ENCODE peak calls at places on chromosomes 13 and 19, in six cellular contexts. One of them, this sample, is unnamed.

GRCh38 chr19:48249502-48250014 is 6.2 kb downstream of the CARD8 start:
- DNase-seq in IMR-90: no peak
- DNase-seq in neuronal stem cell: no peak
- DNase-seq in H9: no peak
- DNase-seq in mesendoderm: no peak
- DNase-seq in mesenchymal stem cell: peak; percentile 42
- DNase-seq in this sample: no peak

GRCh38 chr13:43657485-43657884 is 129.3 kb downstream of the ENOX1 start:
- DNase-seq in neuronal stem cell: no peak
- DNase-seq in mesenchymal stem cell: no peak
- DNase-seq in mesendoderm: no peak
- DNase-seq in IMR-90: no peak
- DNase-seq in H9: no peak
- DNase-seq in this sample: no peak

GRCh38 chr13:33312150-33312908 is 26.8 kb upstream of the STARD13 start:
- DNase-seq in IMR-90: peak; percentile 37
- DNase-seq in H9: no peak
- DNase-seq in neuronal stem cell: no peak
- DNase-seq in mesendoderm: peak; percentile 56
- DNase-seq in mesenchymal stem cell: peak; percentile 28
- DNase-seq in this sample: no peak

GRCh38 chr19:16660763-16661479 is at the start of gene TMEM38A:
- DNase-seq in mesendoderm: no peak
- DNase-seq in mesenchymal stem cell: peak; percentile 22
- DNase-seq in neuronal stem cell: peak; percentile 4
- DNase-seq in H9: peak; percentile 47
- DNase-seq in IMR-90: no peak
- DNase-seq in this sample: no peak

GRCh38 chr19:58350001-58350801 is 3.1 kb downstream of the A1BG start:
- DNase-seq in IMR-90: no peak
- DNase-seq in H9: no peak
- DNase-seq in neuronal stem cell: no peak
- DNase-seq in mesendoderm: no peak
- DNase-seq in mesenchymal stem cell: no peak
- DNase-seq in this sample: no peak

GRCh38 chr19:58328999-58329398 is 2.2 kb downstream of the ZSCAN22 start:
- DNase-seq in neuronal stem cell: peak; percentile 47
- DNase-seq in H9: peak; percentile 77
- DNase-seq in IMR-90: no peak
- DNase-seq in mesendoderm: peak; percentile 81
- DNase-seq in mesenchymal stem cell: no peak
- DNase-seq in this sample: no peak

GRCh38 chr13:29857089-29857488 is 6.7 kb upstream of the UBL3 start:
- DNase-seq in H9: no peak
- DNase-seq in neuronal stem cell: no peak
- DNase-seq in mesendoderm: no peak
- DNase-seq in IMR-90: no peak
- DNase-seq in mesenchymal stem cell: no peak
- DNase-seq in this sample: peak; percentile 55

GRCh38 chr13:95924389-95924994 is 128.7 kb downstream of the UGGT2 start:
- DNase-seq in neuronal stem cell: no peak
- DNase-seq in H9: no peak
- DNase-seq in mesenchymal stem cell: peak; percentile 84
- DNase-seq in IMR-90: peak; percentile 86
- DNase-seq in mesendoderm: peak; percentile 91
- DNase-seq in this sample: peak; percentile 76

GRCh38 chr19:7871280-7871529 is 3.0 kb downstream of the PRR36 start:
- DNase-seq in H9: no peak
- DNase-seq in mesendoderm: peak; percentile 92
- DNase-seq in neuronal stem cell: no peak
- DNase-seq in IMR-90: no peak
- DNase-seq in mesenchymal stem cell: no peak
- DNase-seq in this sample: no peak

GRCh38 chr13:19597523-19597922 is 35.9 kb upstream of the MPHOSPH8 start:
- DNase-seq in mesenchymal stem cell: peak; percentile 76
- DNase-seq in IMR-90: peak; percentile 86
- DNase-seq in H9: no peak
- DNase-seq in neuronal stem cell: no peak
- DNase-seq in mesendoderm: no peak
- DNase-seq in this sample: no peak

GRCh38 chr13:109933476-109933875 is 147.1 kb upstream of the IRS2 start:
- DNase-seq in neuronal stem cell: no peak
- DNase-seq in IMR-90: no peak
- DNase-seq in H9: no peak
- DNase-seq in mesendoderm: no peak
- DNase-seq in mesenchymal stem cell: no peak
- DNase-seq in this sample: no peak

GRCh38 chr19:4568884-4569283 is 9.4 kb upstream of the SEMA6B start:
- DNase-seq in H9: no peak
- DNase-seq in mesenchymal stem cell: no peak
- DNase-seq in IMR-90: no peak
- DNase-seq in mesendoderm: no peak
- DNase-seq in neuronal stem cell: no peak
- DNase-seq in this sample: no peak

GRCh38 chr13:86464193-86464592 is 665.0 kb upstream of the SLITRK6 start:
- DNase-seq in mesenchymal stem cell: no peak
- DNase-seq in neuronal stem cell: no peak
- DNase-seq in H9: no peak
- DNase-seq in IMR-90: no peak
- DNase-seq in mesendoderm: peak; percentile 24
- DNase-seq in this sample: no peak

GRCh38 chr13:112814905-112815585 is 125.2 kb downstream of the ATP11A start:
- DNase-seq in mesenchymal stem cell: peak; percentile 15
- DNase-seq in H9: no peak
- DNase-seq in IMR-90: peak; percentile 44
- DNase-seq in neuronal stem cell: no peak
- DNase-seq in mesendoderm: no peak
- DNase-seq in this sample: no peak

GRCh38 chr13:31859546-31859945 is 120.2 kb downstream of the RXFP2 start:
- DNase-seq in IMR-90: no peak
- DNase-seq in mesendoderm: no peak
- DNase-seq in mesenchymal stem cell: no peak
- DNase-seq in neuronal stem cell: no peak
- DNase-seq in H9: no peak
- DNase-seq in this sample: no peak

GRCh38 chr13:46382224-46382623 is 4.8 kb downstream of the RUBCNL start:
- DNase-seq in mesenchymal stem cell: no peak
- DNase-seq in mesendoderm: no peak
- DNase-seq in IMR-90: no peak
- DNase-seq in neuronal stem cell: no peak
- DNase-seq in H9: no peak
- DNase-seq in this sample: no peak

GRCh38 chr19:46813570-46814358 is 25.4 kb upstream of the SLC1A5 start:
- DNase-seq in mesendoderm: no peak
- DNase-seq in H9: no peak
- DNase-seq in neuronal stem cell: no peak
- DNase-seq in IMR-90: peak; percentile 46
- DNase-seq in mesenchymal stem cell: peak; percentile 34
- DNase-seq in this sample: no peak

GRCh38 chr13:25980255-25980654 is 71.6 kb downstream of the SHISA2 start:
- DNase-seq in H9: peak; percentile 80
- DNase-seq in mesendoderm: peak; percentile 91
- DNase-seq in neuronal stem cell: no peak
- DNase-seq in mesenchymal stem cell: peak; percentile 35
- DNase-seq in IMR-90: peak; percentile 3
- DNase-seq in this sample: peak; percentile 41

GRCh38 chr19:49387936-49388372 is at the start of gene KASH5:
- DNase-seq in mesendoderm: no peak
- DNase-seq in mesenchymal stem cell: no peak
- DNase-seq in H9: no peak
- DNase-seq in IMR-90: peak; percentile 8
- DNase-seq in neuronal stem cell: no peak
- DNase-seq in this sample: peak; percentile 96

GRCh38 chr19:47377208-47377701 is 28.1 kb downstream of the DHX34 start:
- DNase-seq in IMR-90: no peak
- DNase-seq in mesenchymal stem cell: no peak
- DNase-seq in mesendoderm: peak; percentile 34
- DNase-seq in neuronal stem cell: no peak
- DNase-seq in H9: no peak
- DNase-seq in this sample: no peak

GRCh38 chr13:106548064-106548696 is 12.7 kb upstream of the EFNB2 start:
- DNase-seq in H9: no peak
- DNase-seq in IMR-90: peak; percentile 78
- DNase-seq in mesenchymal stem cell: peak; percentile 20
- DNase-seq in mesendoderm: no peak
- DNase-seq in neuronal stem cell: no peak
- DNase-seq in this sample: no peak

GRCh38 chr13:106555631-106556328 is 12.2 kb downstream of the ARGLU1 start:
- DNase-seq in IMR-90: peak; percentile 68
- DNase-seq in mesenchymal stem cell: no peak
- DNase-seq in neuronal stem cell: no peak
- DNase-seq in H9: no peak
- DNase-seq in mesendoderm: no peak
- DNase-seq in this sample: no peak

GRCh38 chr13:106550570-106551135 is 15.2 kb upstream of the EFNB2 start:
- DNase-seq in neuronal stem cell: no peak
- DNase-seq in H9: no peak
- DNase-seq in IMR-90: no peak
- DNase-seq in mesenchymal stem cell: no peak
- DNase-seq in mesendoderm: no peak
- DNase-seq in this sample: no peak
- H2BK120ac ChIP-seq in neuronal stem cell: no peak overlapping the region
- H2BK120ac ChIP-seq in H9: no peak overlapping the region
- H2BK120ac ChIP-seq in IMR-90: no peak overlapping the region
- H2BK120ac ChIP-seq in mesenchymal stem cell: no peak overlapping the region
- H2BK120ac ChIP-seq in mesendoderm: no peak overlapping the region
- H2BK120ac ChIP-seq in this sample: no peak overlapping the region

DNA sequence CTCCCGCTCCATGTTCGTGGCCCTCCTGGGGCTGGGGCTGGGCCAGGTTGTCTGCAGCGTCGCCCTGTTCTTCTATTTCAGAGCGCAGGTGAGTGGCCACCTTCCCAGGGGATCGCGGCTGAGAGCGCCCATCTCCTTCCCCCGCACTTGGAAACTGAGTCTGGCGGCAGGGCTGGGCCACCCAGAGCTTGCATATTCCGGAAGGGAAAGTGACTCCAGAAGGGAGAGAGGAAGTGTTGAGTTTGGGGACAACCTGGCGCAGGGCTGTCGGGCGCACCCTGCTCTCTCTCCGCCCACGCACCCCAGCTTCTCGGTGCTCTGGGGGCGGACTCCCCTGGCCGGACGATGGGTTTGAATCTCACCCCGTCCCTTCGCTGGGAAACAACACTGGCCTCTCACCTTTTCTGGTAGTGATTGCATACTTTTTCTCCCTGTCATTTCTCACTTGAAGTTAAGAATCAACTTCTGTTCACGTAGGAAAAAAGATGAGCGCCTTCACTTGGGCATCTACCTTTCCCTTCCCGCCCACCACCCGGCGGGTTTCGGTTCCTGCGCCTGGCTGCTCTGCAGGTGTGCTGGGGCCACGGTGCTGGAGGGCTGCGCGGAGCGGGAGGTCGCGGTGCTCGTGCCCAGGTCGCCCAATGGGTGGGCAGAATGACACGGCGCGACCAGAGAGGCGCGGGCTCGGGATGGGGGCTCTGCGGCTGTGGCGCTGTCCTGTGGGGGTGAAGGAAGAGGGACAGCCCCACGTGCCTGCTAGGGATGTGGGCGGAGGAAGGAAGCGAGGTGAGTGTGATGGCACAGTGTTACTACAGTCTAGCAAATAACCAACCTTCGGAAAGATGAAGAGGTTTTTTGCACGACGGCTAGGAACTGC is 721 bp downstream of the TNFSF11 start:
- DNase-seq in H9: peak; percentile 43
- DNase-seq in mesenchymal stem cell: peak; percentile 14
- DNase-seq in IMR-90: no peak
- DNase-seq in mesendoderm: peak; percentile 13
- DNase-seq in neuronal stem cell: no peak
- DNase-seq in this sample: no peak
- H3K18ac ChIP-seq in H9: peak overlapping the region; percentile 12
- H3K18ac ChIP-seq in mesenchymal stem cell: peak overlapping the region; percentile 27
- H3K18ac ChIP-seq in IMR-90: no peak overlapping the region
- H3K18ac ChIP-seq in mesendoderm: no peak overlapping the region
- H3K18ac ChIP-seq in neuronal stem cell: peak overlapping the region; percentile 67
- H3K18ac ChIP-seq in this sample: no peak overlapping the region

GRCh38 chr19:344625-345319 is at the start of gene MIER2:
- DNase-seq in IMR-90: peak; percentile 68
- DNase-seq in neuronal stem cell: peak; percentile 84
- DNase-seq in mesendoderm: peak; percentile 88
- DNase-seq in H9: peak; percentile 90
- DNase-seq in mesenchymal stem cell: peak; percentile 77
- DNase-seq in this sample: peak; percentile 75
- H2BK120ac ChIP-seq in IMR-90: peak within 1 kb of the TSS; percentile 43
- H2BK120ac ChIP-seq in neuronal stem cell: no peak within 1 kb of the TSS
- H2BK120ac ChIP-seq in mesendoderm: no peak within 1 kb of the TSS
- H2BK120ac ChIP-seq in H9: no peak within 1 kb of the TSS
- H2BK120ac ChIP-seq in mesenchymal stem cell: peak within 1 kb of the TSS; percentile 88
- H2BK120ac ChIP-seq in this sample: peak within 1 kb of the TSS; percentile 74

GRCh38 chr19:50794074-50794777 is 4.0 kb downstream of the ACP4 start:
- DNase-seq in IMR-90: no peak
- DNase-seq in mesenchymal stem cell: no peak
- DNase-seq in mesendoderm: no peak
- DNase-seq in neuronal stem cell: no peak
- DNase-seq in H9: no peak
- DNase-seq in this sample: no peak

GRCh38 chr19:50796634-50797428 is 6.6 kb downstream of the ACP4 start:
- DNase-seq in H9: no peak
- DNase-seq in mesenchymal stem cell: no peak
- DNase-seq in neuronal stem cell: no peak
- DNase-seq in mesendoderm: no peak
- DNase-seq in IMR-90: no peak
- DNase-seq in this sample: no peak

GRCh38 chr19:50796128-50796633 is 6.0 kb downstream of the ACP4 start:
- DNase-seq in H9: no peak
- DNase-seq in mesendoderm: no peak
- DNase-seq in IMR-90: no peak
- DNase-seq in mesenchymal stem cell: no peak
- DNase-seq in neuronal stem cell: no peak
- DNase-seq in this sample: no peak

GRCh38 chr19:50794778-50795664 is 4.8 kb downstream of the ACP4 start:
- DNase-seq in mesenchymal stem cell: no peak
- DNase-seq in mesendoderm: peak; percentile 68
- DNase-seq in neuronal stem cell: no peak
- DNase-seq in IMR-90: no peak
- DNase-seq in H9: no peak
- DNase-seq in this sample: no peak

GRCh38 chr19:50795665-50796073 is 5.5 kb downstream of the ACP4 start:
- DNase-seq in mesenchymal stem cell: no peak
- DNase-seq in neuronal stem cell: no peak
- DNase-seq in H9: no peak
- DNase-seq in mesendoderm: no peak
- DNase-seq in IMR-90: no peak
- DNase-seq in this sample: no peak
- H3K18ac ChIP-seq in mesenchymal stem cell: no peak overlapping the region
- H3K18ac ChIP-seq in neuronal stem cell: no peak overlapping the region
- H3K18ac ChIP-seq in H9: no peak overlapping the region
- H3K18ac ChIP-seq in mesendoderm: no peak overlapping the region
- H3K18ac ChIP-seq in IMR-90: no peak overlapping the region
- H3K18ac ChIP-seq in this sample: no peak overlapping the region